ENCODE peak calls at places on chromosomes 4 and X, in ten cellular contexts. M is substantia nigra; T is germinal center; Y is NCI-H2081; W is effector memory CD4-positive, alpha-beta T cell; L is progenitor cell of endocrine pancreas; J is GM12892; E is mucosa of gallbladder; X is activated CD4-positive, alpha-beta T cell treated with anti-CD3 and anti-CD28 coated beads for 1 hour; V is cerebellar cortex. P is an unnamed sample.

GRCh38 chrX:154542723-154543424 is 3.8 kb downstream of the G6PD start:
- DNase-seq in W (no peak), E (no peak), L (no peak), J (no peak), X (no peak), V (peak), Y (no peak), T (no peak), M (no peak), P (no peak)

GRCh38 chr4:144575181-144575580 is 70.8 kb upstream of the HHIP start:
- DNase-seq in L (no peak), W (no peak), T (no peak), E (no peak), X (no peak), J (no peak), Y (peak), M (no peak), V (peak), P (no peak)

GRCh38 chr4:109733728-109734127 is 3.9 kb upstream of the PLA2G12A start:
- DNase-seq in J (no peak), E (no peak), L (no peak), V (no peak), X (no peak), M (no peak), Y (no peak), T (no peak), W (no peak), P (no peak)

GRCh38 chrX:18424482-18425198 is 768 bp upstream of the CDKL5 start:
- DNase-seq in V (peak), L (no peak), M (no peak), Y (peak), E (no peak), T (peak), J (no peak), W (peak), X (no peak), P (no peak)

GRCh38 chr4:44760142-44760898 is 34.0 kb upstream of the GNPDA2 start:
- DNase-seq in T (peak), X (no peak), E (no peak), W (no peak), J (no peak), M (no peak), Y (peak), V (peak), L (no peak), P (peak)

GRCh38 chrX:2584659-2585470 is 84.1 kb upstream of the DHRSX start:
- DNase-seq in W (no peak), J (no peak), V (no peak), T (no peak), X (no peak), L (no peak), Y (no peak), E (no peak), M (no peak), P (no peak)

GRCh38 chrX:45068555-45068954 is 132.1 kb downstream of the DIPK2B start:
- DNase-seq in J (no peak), Y (no peak), E (no peak), X (no peak), M (no peak), W (peak), T (no peak), V (no peak), L (no peak), P (no peak)

GRCh38 chr4:73911746-73912145 is 42.6 kb downstream of the CXCL1 start:
- DNase-seq in E (no peak), T (no peak), V (no peak), Y (no peak), X (no peak), J (no peak), L (no peak), M (no peak), W (no peak), P (no peak)

GRCh38 chrX:140697618-140698017 is 11.9 kb upstream of the LINC00632 start:
- DNase-seq in L (no peak), W (no peak), V (no peak), M (no peak), Y (no peak), X (no peak), J (no peak), E (no peak), T (no peak), P (no peak)

GRCh38 chr4:40608628-40609027 is 21.0 kb downstream of the RBM47 start:
- DNase-seq in J (no peak), T (no peak), Y (no peak), L (no peak), X (no peak), W (no peak), M (no peak), E (no peak), V (no peak), P (no peak)